ENCODE peak calls at places on chromosomes 12 and 14, in five cellular contexts. T is colonic mucosa, Z is tibial artery, W is spleen, R is endothelial cell of umbilical vein. B is an unnamed sample. For H3K4me1, the result is how much of the 10 kb centered on the place peaks cover.

GRCh38 chr14:59328410-59328809 is 136.8 kb downstream of the GPR135 start:
- DNase-seq in Z (no peak), R (no peak), T (no peak), W (no peak), B (no peak)

GRCh38 chr14:34461334-34462131 is 507 bp downstream of the SPTSSA start:
- DNase-seq in Z (peak), R (peak), T (peak), W (no peak), B (peak)

GRCh38 chr12:109999983-110000505 is 814 bp downstream of the ANKRD13A start:
- DNase-seq in Z (peak), W (peak), R (peak), T (no peak), B (peak)

GRCh38 chr12:71958993-71959588 is 20.4 kb downstream of the TPH2 start:
- DNase-seq in W (no peak), T (no peak), Z (no peak), R (no peak), B (no peak)

GRCh38 chr14:51908086-51908485 is 47.7 kb downstream of the GNG2 start:
- DNase-seq in Z (no peak), T (no peak), W (no peak), R (no peak), B (no peak)

GRCh38 chr12:49282302-49282701 is 12.6 kb upstream of the PRPH start:
- DNase-seq in W (no peak), Z (no peak), T (no peak), R (no peak), B (no peak)

GRCh38 chr12:84738481-84738972 is 174.1 kb downstream of the SLC6A15 start:
- DNase-seq in R (peak), T (no peak), W (no peak), Z (no peak), B (no peak)

GRCh38 chr14:34715108-34715863 is 893 bp upstream of the CFL2 start:
- DNase-seq in T (no peak), R (no peak), Z (no peak), W (no peak), B (no peak)

GRCh38 chr14:33705521-33705920 is 245.4 kb downstream of the EGLN3 start:
- DNase-seq in Z (no peak), W (no peak), R (no peak), T (no peak), B (no peak)

GRCh38 chr12:60148109-60148508 is 552.3 kb downstream of the SLC16A7 start:
- DNase-seq in R (peak), T (no peak), Z (no peak), W (no peak), B (no peak)

GRCh38 chr12:110971189-110971920 is 51.0 kb upstream of the MYL2 start:
- DNase-seq in T (no peak), W (no peak), Z (no peak), R (no peak), B (peak)

GRCh38 chr12:73935817-73936216 is 601.8 kb upstream of the ATXN7L3B start:
- DNase-seq in R (no peak), W (no peak), T (no peak), Z (no peak), B (no peak)

GRCh38 chr14:38291681-38292459 is 36.0 kb upstream of the CLEC14A start:
- DNase-seq in Z (no peak), T (no peak), R (peak), W (no peak), B (no peak)

GRCh38 chr12:109998904-109999648 is at the start of gene ANKRD13A:
- DNase-seq in W (peak), Z (peak), T (peak), R (peak), B (peak)

GRCh38 chr12:122250047-122250446 is 16.2 kb downstream of the VPS33A start:
- DNase-seq in Z (no peak), R (no peak), T (no peak), W (no peak), B (no peak)

GRCh38 chr12:57737467-57738141 is 938 bp downstream of the AGAP2 start:
- DNase-seq in W (peak), Z (no peak), T (no peak), R (no peak), B (peak)

GRCh38 chr14:94644102-94644535 is 31.9 kb downstream of the SERPINA3 start:
- DNase-seq in W (no peak), R (no peak), Z (no peak), T (no peak), B (no peak)

GRCh38 chr12:106081606-106082005 is 57.1 kb downstream of the NUAK1 start:
- DNase-seq in W (no peak), T (no peak), R (no peak), Z (no peak), B (no peak)

GRCh38 chr12:106082216-106083175 is 56.3 kb downstream of the NUAK1 start:
- DNase-seq in R (no peak), Z (peak), W (no peak), T (no peak), B (no peak)

GRCh38 chr12:106080111-106080732 is 58.5 kb downstream of the NUAK1 start:
- DNase-seq in T (no peak), Z (peak), W (no peak), R (peak), B (peak)

GRCh38 chr12:106079148-106079738 is 59.5 kb downstream of the NUAK1 start:
- DNase-seq in T (no peak), Z (no peak), R (no peak), W (no peak), B (peak)

GRCh38 chr12:106080786-106081185 is 58.0 kb downstream of the NUAK1 start:
- DNase-seq in W (no peak), R (no peak), Z (no peak), T (no peak), B (no peak)
- H3K4me1 ChIP-seq in W (under half), R (under half), Z (half or more), T (under half), B (under half)

GRCh38 chr12:26725517-26725916 is 107.5 kb downstream of the ITPR2 start:
- DNase-seq in T (no peak), W (no peak), R (no peak), Z (no peak), B (no peak)
- H3K4me1 ChIP-seq in T (under half), W (under half), R (half or more), Z (under half), B (under half)

DNA sequence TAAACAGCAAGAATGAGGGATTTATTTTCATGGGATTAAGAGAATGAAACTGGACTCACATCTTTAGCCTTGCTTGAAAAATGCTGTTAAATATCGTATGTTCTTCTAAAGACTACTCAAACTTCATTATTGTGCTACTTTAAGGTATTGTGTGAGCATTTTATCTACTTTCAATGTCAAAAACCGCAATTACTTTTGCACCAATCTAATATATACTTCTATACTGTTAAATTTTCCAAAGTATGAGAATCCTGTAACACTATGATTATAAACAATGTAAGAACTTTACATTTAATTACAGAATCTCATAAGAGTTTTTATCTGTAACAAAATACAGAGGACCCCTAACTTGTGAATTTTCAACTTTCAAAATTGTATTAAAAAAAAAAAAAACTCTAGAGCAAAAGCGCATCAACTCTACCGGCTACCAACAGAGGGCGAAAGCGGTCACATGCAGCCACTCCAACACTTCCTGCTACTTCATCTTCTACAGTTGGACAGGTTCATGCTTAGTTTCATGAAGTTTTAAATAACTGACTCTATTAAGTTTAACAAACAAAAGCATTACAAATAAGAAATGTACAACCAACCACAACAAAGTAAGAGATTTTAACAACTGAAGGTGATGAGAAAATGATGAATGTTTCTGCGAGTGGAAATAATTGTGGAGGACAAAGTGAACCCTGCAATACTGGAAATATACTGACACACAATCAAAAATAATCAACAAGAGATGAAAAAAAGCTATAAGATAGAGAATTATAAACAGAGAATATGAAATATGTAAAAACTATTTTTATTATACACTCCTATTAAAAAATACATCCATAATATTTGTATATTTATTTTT is 210.9 kb downstream of the MED13L start:
- DNase-seq in W (peak), R (peak), T (peak), Z (no peak), B (peak)
- H3K4me1 ChIP-seq in W (under half), R (under half), T (under half), Z (half or more), B (under half)

DNA sequence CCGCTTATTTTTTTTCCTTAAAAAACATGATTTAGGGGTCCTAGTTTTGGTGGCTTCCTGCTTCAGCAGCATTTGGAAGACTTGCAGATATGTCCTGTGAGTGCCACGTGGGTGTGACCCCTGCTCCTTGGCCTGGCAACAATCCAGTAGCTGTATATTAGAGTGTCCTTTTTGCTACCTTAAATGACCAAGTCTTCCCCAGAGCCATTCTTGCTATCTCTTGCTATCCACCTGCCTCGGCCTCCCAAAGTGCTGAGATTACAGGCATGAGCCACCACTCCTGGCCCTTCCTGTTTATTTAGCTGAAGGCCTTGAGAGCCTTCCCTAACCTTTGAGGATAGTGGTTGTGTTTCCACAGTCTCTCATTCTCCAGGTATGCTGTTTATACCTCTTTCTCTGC is 17.0 kb downstream of the TPCN1 start:
- DNase-seq in T (no peak), W (peak), Z (no peak), R (no peak), B (peak)
- H3K4me1 ChIP-seq in T (under half), W (under half), Z (half or more), R (under half), B (under half)

GRCh38 chr12:65659681-65660080 is 164.6 kb upstream of the HMGA2 start:
- DNase-seq in R (peak), T (no peak), W (no peak), Z (no peak), B (no peak)

GRCh38 chr12:65656904-65657351 is 167.4 kb upstream of the HMGA2 start:
- DNase-seq in W (no peak), Z (no peak), R (peak), T (no peak), B (no peak)

GRCh38 chr12:65658360-65658759 is 165.9 kb upstream of the HMGA2 start:
- DNase-seq in T (no peak), W (no peak), R (no peak), Z (no peak), B (no peak)

GRCh38 chr12:65656156-65656885 is 168.0 kb upstream of the HMGA2 start:
- DNase-seq in T (no peak), R (no peak), W (no peak), Z (no peak), B (no peak)

DNA sequence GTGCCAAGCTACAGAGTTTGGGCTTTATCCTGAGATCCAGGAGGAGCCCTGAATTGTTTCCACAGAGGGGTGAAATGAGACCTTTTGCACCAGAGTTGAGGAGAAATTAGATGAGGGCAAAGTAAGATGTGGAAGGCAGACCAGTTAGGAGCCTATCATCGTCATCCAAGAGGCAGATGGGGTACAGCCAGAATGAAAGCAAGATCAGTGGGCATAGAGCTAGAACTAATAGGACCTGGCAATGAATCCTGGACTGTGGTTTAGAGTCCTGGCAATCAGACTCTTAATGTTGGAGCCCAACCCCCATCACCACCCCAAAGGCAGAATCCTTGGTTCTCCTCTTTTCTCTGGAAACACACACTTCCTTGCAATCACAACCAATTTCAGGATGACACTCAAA is 166.6 kb upstream of the HMGA2 start:
- DNase-seq in W (no peak), Z (no peak), T (no peak), R (no peak), B (no peak)
- H3K4me1 ChIP-seq in W (under half), Z (under half), T (under half), R (half or more), B (under half)

GRCh38 chr12:65953621-65954020 is 129.3 kb downstream of the HMGA2 start:
- DNase-seq in R (no peak), T (no peak), Z (no peak), W (no peak), B (no peak)

GRCh38 chr12:65958456-65958855 is 134.2 kb downstream of the HMGA2 start:
- DNase-seq in W (no peak), R (no peak), T (no peak), Z (no peak), B (no peak)

GRCh38 chr12:65956056-65956738 is 131.9 kb downstream of the HMGA2 start:
- DNase-seq in R (peak), T (no peak), W (no peak), Z (no peak), B (no peak)

GRCh38 chr12:65952737-65953209 is 128.5 kb downstream of the HMGA2 start:
- DNase-seq in T (peak), W (no peak), Z (no peak), R (peak), B (no peak)

DNA sequence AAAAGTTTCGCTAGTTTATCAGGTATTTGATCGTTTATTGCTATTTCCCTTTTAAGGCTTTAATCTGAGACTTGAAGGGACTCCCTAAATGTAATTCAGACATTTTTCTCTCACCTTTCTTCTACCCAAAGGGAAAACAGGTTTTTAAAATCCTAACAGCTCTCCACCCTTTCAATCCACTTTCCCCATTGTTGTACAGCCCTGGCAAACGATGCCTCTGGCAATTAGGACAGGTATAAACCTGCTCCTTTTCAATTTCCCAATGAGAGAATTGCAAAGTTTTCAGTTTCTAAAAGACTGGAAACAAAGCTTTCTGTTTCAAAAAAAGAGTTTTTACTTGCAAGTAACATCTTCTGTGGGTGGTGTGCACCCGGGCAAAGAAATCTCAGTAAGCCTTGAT is 131.1 kb downstream of the HMGA2 start:
- DNase-seq in R (no peak), T (no peak), Z (no peak), W (no peak), B (no peak)
- H3K4me1 ChIP-seq in R (under half), T (under half), Z (under half), W (under half), B (under half)